ENCODE peak calls at places on chromosomes 11 and 22, in ten cellular contexts. R, T, N, I, V, E, A, C, W and H are unnamed samples.

GRCh38 chr11:130772266-130773227 is 143.7 kb downstream of the SNX19 start:
- DNase-seq in W (no peak), E (no peak), N (no peak), A (no peak), I (no peak), T (no peak), C (no peak), R (peak), V (no peak), H (peak)

GRCh38 chr11:78048561-78048960 is 15.1 kb upstream of the THRSP start:
- DNase-seq in I (no peak), V (no peak), C (no peak), W (no peak), R (no peak), A (no peak), E (no peak), N (no peak), T (no peak), H (no peak)

GRCh38 chr11:44868455-44869421 is 81.9 kb downstream of the TP53I11 start:
- DNase-seq in R (no peak), N (no peak), I (no peak), V (no peak), C (no peak), A (no peak), E (no peak), T (no peak), W (no peak), H (no peak)

GRCh38 chr22:22840778-22841177 is 46.8 kb upstream of the IGLL5 start:
- DNase-seq in C (no peak), N (no peak), V (no peak), E (no peak), I (no peak), T (no peak), A (no peak), R (no peak), W (no peak), H (no peak)

GRCh38 chr11:44797886-44798683 is 71.3 kb downstream of the TSPAN18 start:
- DNase-seq in T (peak), N (no peak), I (no peak), C (no peak), W (no peak), A (no peak), E (no peak), V (no peak), R (no peak), H (no peak)

GRCh38 chr11:75474878-75475766 is 42.1 kb upstream of the KLHL35 start:
- DNase-seq in C (peak), E (peak), I (no peak), A (peak), T (peak), N (no peak), V (no peak), R (peak), W (no peak), H (no peak)

GRCh38 chr11:15157181-15157580 is 42.5 kb downstream of the INSC start:
- DNase-seq in I (no peak), N (no peak), C (no peak), R (peak), V (no peak), E (no peak), A (no peak), W (no peak), T (no peak), H (no peak)

GRCh38 chr22:35258144-35258988 is 1.1 kb downstream of the HMGXB4 start:
- DNase-seq in C (no peak), I (no peak), V (no peak), A (no peak), N (no peak), R (peak), E (no peak), T (no peak), W (no peak), H (no peak)

GRCh38 chr11:112355726-112356125 is 95.1 kb upstream of the PLET1 start:
- DNase-seq in R (peak), E (no peak), N (no peak), T (peak), A (no peak), I (peak), C (peak), W (no peak), V (no peak), H (no peak)

GRCh38 chr11:130609121-130610035 is 160.9 kb downstream of the ADAMTS15 start:
- DNase-seq in E (no peak), N (peak), T (peak), V (no peak), C (no peak), I (no peak), W (no peak), R (peak), A (no peak), H (no peak)

GRCh38 chr11:103794262-103794661 is 242.2 kb upstream of the DDI1 start:
- DNase-seq in I (no peak), T (no peak), V (no peak), C (no peak), R (no peak), A (no peak), W (no peak), N (no peak), E (no peak), H (no peak)

GRCh38 chr11:43129329-43129728 is 182.5 kb upstream of the API5 start:
- DNase-seq in T (no peak), C (no peak), A (no peak), I (no peak), W (no peak), V (no peak), N (no peak), E (no peak), R (no peak), H (no peak)

GRCh38 chr11:75801362-75802021 is 13.5 kb upstream of the UVRAG start:
- DNase-seq in C (no peak), R (no peak), W (no peak), T (peak), N (no peak), V (no peak), I (no peak), E (no peak), A (no peak), H (no peak)

GRCh38 chr11:109298865-109299264 is 123.1 kb upstream of the C11orf87 start:
- DNase-seq in R (peak), I (no peak), C (no peak), N (no peak), A (no peak), W (no peak), E (no peak), T (no peak), V (no peak), H (no peak)

GRCh38 chr22:28139993-28140392 is 220.9 kb upstream of the PITPNB start:
- DNase-seq in W (no peak), N (no peak), T (no peak), I (no peak), C (no peak), E (no peak), A (no peak), R (peak), V (no peak), H (peak)

GRCh38 chr11:1082346-1082727 is 7.7 kb downstream of the MUC2 start:
- DNase-seq in A (no peak), E (no peak), W (no peak), T (peak), R (no peak), C (no peak), V (no peak), N (no peak), I (no peak), H (no peak)

GRCh38 chr11:125165111-125165663 is 636 bp downstream of the PKNOX2 start:
- DNase-seq in C (no peak), N (peak), A (no peak), W (no peak), T (no peak), V (peak), R (peak), E (peak), I (peak), H (no peak)

GRCh38 chr11:61045271-61045670 is 57.0 kb upstream of the CD5 start:
- DNase-seq in R (no peak), T (no peak), V (no peak), N (no peak), E (no peak), I (no peak), A (no peak), W (no peak), C (no peak), H (no peak)

GRCh38 chr11:117519590-117519989 is 191.9 kb downstream of the CEP164 start:
- DNase-seq in V (no peak), R (no peak), C (no peak), E (no peak), A (no peak), N (no peak), W (no peak), I (no peak), T (no peak), H (no peak)

GRCh38 chr11:133384731-133385130 is 147.6 kb downstream of the OPCML start:
- DNase-seq in E (no peak), I (no peak), C (no peak), T (no peak), A (no peak), V (no peak), R (no peak), W (no peak), N (no peak), H (no peak)

GRCh38 chr11:123216249-123216648 is 21.2 kb upstream of the CLMP start:
- DNase-seq in W (no peak), C (no peak), A (no peak), V (no peak), R (no peak), N (no peak), I (no peak), T (no peak), E (no peak), H (no peak)

GRCh38 chr11:64040684-64041267 is 5.0 kb downstream of the FLRT1 start:
- DNase-seq in W (no peak), C (no peak), I (no peak), N (no peak), V (no peak), R (peak), A (no peak), E (no peak), T (no peak), H (no peak)

GRCh38 chr22:42752912-42753311 is 32.2 kb upstream of the A4GALT start:
- DNase-seq in I (no peak), C (no peak), W (no peak), T (no peak), V (no peak), R (peak), N (no peak), E (no peak), A (no peak), H (no peak)

GRCh38 chr11:77779935-77780334 is 40.6 kb downstream of the RSF1 start:
- DNase-seq in T (no peak), C (no peak), A (no peak), V (no peak), I (no peak), W (no peak), N (no peak), R (peak), E (no peak), H (peak)